ENCODE peak calls at places on chromosome 5, in nine cellular contexts. One of them, this sample, is unnamed.

GRCh38 chr5:14872070-14872989 is 752 bp upstream of the ANKH start:
- DNase-seq in lung: peak
- DNase-seq in HFF-Myc: no peak
- DNase-seq in AG09309: no peak
- DNase-seq in mesendoderm: peak
- DNase-seq in neuronal stem cell: no peak
- DNase-seq in tibial nerve: peak
- DNase-seq in cardiac muscle cell: peak
- DNase-seq in CD4-positive, CD25-positive, alpha-beta regulatory T cell: peak
- DNase-seq in this sample: no peak

GRCh38 chr5:93476211-93476851 is 104.7 kb downstream of the NR2F1-AS1 start:
- DNase-seq in CD4-positive, CD25-positive, alpha-beta regulatory T cell: no peak
- DNase-seq in cardiac muscle cell: no peak
- DNase-seq in AG09309: no peak
- DNase-seq in lung: no peak
- DNase-seq in neuronal stem cell: no peak
- DNase-seq in tibial nerve: no peak
- DNase-seq in mesendoderm: no peak
- DNase-seq in HFF-Myc: no peak
- DNase-seq in this sample: peak

GRCh38 chr5:17123010-17123409 is 94.4 kb upstream of the BASP1 start:
- DNase-seq in tibial nerve: no peak
- DNase-seq in cardiac muscle cell: peak
- DNase-seq in mesendoderm: no peak
- DNase-seq in neuronal stem cell: no peak
- DNase-seq in HFF-Myc: no peak
- DNase-seq in lung: no peak
- DNase-seq in AG09309: no peak
- DNase-seq in CD4-positive, CD25-positive, alpha-beta regulatory T cell: no peak
- DNase-seq in this sample: no peak

GRCh38 chr5:2179861-2180260 is 297.1 kb upstream of the IRX4 start:
- DNase-seq in CD4-positive, CD25-positive, alpha-beta regulatory T cell: no peak
- DNase-seq in neuronal stem cell: no peak
- DNase-seq in tibial nerve: no peak
- DNase-seq in mesendoderm: no peak
- DNase-seq in HFF-Myc: no peak
- DNase-seq in cardiac muscle cell: no peak
- DNase-seq in AG09309: no peak
- DNase-seq in lung: no peak
- DNase-seq in this sample: no peak

GRCh38 chr5:16066320-16066719 is 113.3 kb downstream of the MARCHF11 start:
- DNase-seq in AG09309: no peak
- DNase-seq in cardiac muscle cell: no peak
- DNase-seq in lung: no peak
- DNase-seq in CD4-positive, CD25-positive, alpha-beta regulatory T cell: no peak
- DNase-seq in tibial nerve: no peak
- DNase-seq in neuronal stem cell: no peak
- DNase-seq in mesendoderm: no peak
- DNase-seq in HFF-Myc: no peak
- DNase-seq in this sample: no peak

GRCh38 chr5:136213919-136214493 is 21.0 kb upstream of the SMIM32 start:
- DNase-seq in tibial nerve: no peak
- DNase-seq in lung: no peak
- DNase-seq in mesendoderm: no peak
- DNase-seq in AG09309: no peak
- DNase-seq in neuronal stem cell: no peak
- DNase-seq in cardiac muscle cell: no peak
- DNase-seq in CD4-positive, CD25-positive, alpha-beta regulatory T cell: no peak
- DNase-seq in HFF-Myc: no peak
- DNase-seq in this sample: no peak

GRCh38 chr5:69271376-69271775 is 36.7 kb downstream of the CDK7 start:
- DNase-seq in neuronal stem cell: no peak
- DNase-seq in HFF-Myc: no peak
- DNase-seq in mesendoderm: no peak
- DNase-seq in AG09309: no peak
- DNase-seq in cardiac muscle cell: no peak
- DNase-seq in lung: peak
- DNase-seq in tibial nerve: no peak
- DNase-seq in CD4-positive, CD25-positive, alpha-beta regulatory T cell: no peak
- DNase-seq in this sample: peak

GRCh38 chr5:83927140-83927733 is 206.6 kb upstream of the HAPLN1 start:
- DNase-seq in cardiac muscle cell: peak
- DNase-seq in AG09309: no peak
- DNase-seq in tibial nerve: peak
- DNase-seq in neuronal stem cell: peak
- DNase-seq in mesendoderm: peak
- DNase-seq in lung: peak
- DNase-seq in HFF-Myc: peak
- DNase-seq in CD4-positive, CD25-positive, alpha-beta regulatory T cell: no peak
- DNase-seq in this sample: peak

GRCh38 chr5:128494516-128494915 is 43.5 kb downstream of the FBN2 start:
- DNase-seq in tibial nerve: no peak
- DNase-seq in cardiac muscle cell: no peak
- DNase-seq in neuronal stem cell: no peak
- DNase-seq in CD4-positive, CD25-positive, alpha-beta regulatory T cell: no peak
- DNase-seq in mesendoderm: peak
- DNase-seq in lung: no peak
- DNase-seq in AG09309: no peak
- DNase-seq in HFF-Myc: no peak
- DNase-seq in this sample: no peak

GRCh38 chr5:91145233-91145620 is 237.9 kb downstream of the ARRDC3 start:
- DNase-seq in mesendoderm: no peak
- DNase-seq in neuronal stem cell: no peak
- DNase-seq in AG09309: no peak
- DNase-seq in cardiac muscle cell: no peak
- DNase-seq in CD4-positive, CD25-positive, alpha-beta regulatory T cell: no peak
- DNase-seq in lung: no peak
- DNase-seq in tibial nerve: no peak
- DNase-seq in HFF-Myc: no peak
- DNase-seq in this sample: no peak

DNA sequence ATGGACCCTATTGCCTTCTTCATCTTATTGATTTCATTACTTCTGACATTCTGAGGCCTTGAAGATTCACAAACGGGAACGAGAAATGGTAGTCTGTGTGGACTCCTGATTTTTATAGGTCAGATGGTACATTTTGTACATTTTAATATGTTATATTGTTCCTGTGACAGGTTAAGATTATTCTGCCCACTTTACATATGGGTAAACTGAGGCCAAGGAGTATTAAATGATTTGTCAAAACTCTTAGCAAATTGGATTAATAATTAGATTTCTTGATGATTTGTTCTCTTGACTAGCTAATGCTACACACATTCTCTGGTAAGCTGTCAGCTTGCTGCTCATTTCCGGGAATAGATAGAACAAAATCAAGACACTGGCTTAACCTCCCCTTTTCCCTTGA is 1.9 kb downstream of the FAM53C start:
- DNase-seq in mesendoderm: no peak
- DNase-seq in neuronal stem cell: no peak
- DNase-seq in lung: no peak
- DNase-seq in tibial nerve: no peak
- DNase-seq in CD4-positive, CD25-positive, alpha-beta regulatory T cell: no peak
- DNase-seq in AG09309: no peak
- DNase-seq in HFF-Myc: no peak
- DNase-seq in cardiac muscle cell: no peak
- DNase-seq in this sample: no peak
- H3K4me3 ChIP-seq in mesendoderm: no peak
- H3K4me3 ChIP-seq in neuronal stem cell: no peak
- H3K4me3 ChIP-seq in lung: no peak
- H3K4me3 ChIP-seq in tibial nerve: no peak
- H3K4me3 ChIP-seq in CD4-positive, CD25-positive, alpha-beta regulatory T cell: peak
- H3K4me3 ChIP-seq in AG09309: no peak
- H3K4me3 ChIP-seq in HFF-Myc: peak
- H3K4me3 ChIP-seq in cardiac muscle cell: peak
- H3K4me3 ChIP-seq in this sample: no peak

DNA sequence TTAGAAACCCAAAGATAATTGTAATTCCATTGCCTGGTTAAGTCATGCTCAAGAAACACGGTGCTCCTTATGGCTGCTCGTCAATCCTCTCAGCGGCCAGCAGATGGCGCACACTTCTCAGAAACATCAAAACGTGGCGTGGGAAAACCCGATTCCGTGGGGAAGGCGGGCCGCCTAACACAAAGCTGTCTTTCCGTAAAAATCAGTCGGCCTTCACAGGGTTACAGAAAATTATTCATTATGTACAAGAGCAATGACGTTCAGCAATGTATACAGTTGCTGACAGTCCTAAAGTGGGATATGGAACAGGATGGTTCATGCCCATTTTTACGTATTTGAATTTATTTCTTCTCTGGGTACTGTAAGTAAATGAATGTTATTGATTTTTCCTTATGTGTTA is 83.5 kb downstream of the PDE4D start:
- DNase-seq in mesendoderm: peak
- DNase-seq in lung: peak
- DNase-seq in tibial nerve: peak
- DNase-seq in CD4-positive, CD25-positive, alpha-beta regulatory T cell: peak
- DNase-seq in neuronal stem cell: peak
- DNase-seq in AG09309: no peak
- DNase-seq in cardiac muscle cell: peak
- DNase-seq in HFF-Myc: no peak
- DNase-seq in this sample: peak
- H3K4me3 ChIP-seq in mesendoderm: no peak
- H3K4me3 ChIP-seq in lung: no peak
- H3K4me3 ChIP-seq in tibial nerve: no peak
- H3K4me3 ChIP-seq in CD4-positive, CD25-positive, alpha-beta regulatory T cell: peak
- H3K4me3 ChIP-seq in neuronal stem cell: no peak
- H3K4me3 ChIP-seq in AG09309: no peak
- H3K4me3 ChIP-seq in cardiac muscle cell: no peak
- H3K4me3 ChIP-seq in HFF-Myc: no peak
- H3K4me3 ChIP-seq in this sample: no peak

GRCh38 chr5:150153483-150153882 is 2.2 kb downstream of the PDGFRB start:
- DNase-seq in CD4-positive, CD25-positive, alpha-beta regulatory T cell: no peak
- DNase-seq in AG09309: no peak
- DNase-seq in neuronal stem cell: no peak
- DNase-seq in cardiac muscle cell: no peak
- DNase-seq in tibial nerve: no peak
- DNase-seq in lung: no peak
- DNase-seq in mesendoderm: no peak
- DNase-seq in HFF-Myc: no peak
- DNase-seq in this sample: no peak

GRCh38 chr5:150155258-150156032 is at the start of gene PDGFRB:
- DNase-seq in CD4-positive, CD25-positive, alpha-beta regulatory T cell: peak
- DNase-seq in lung: peak
- DNase-seq in HFF-Myc: no peak
- DNase-seq in AG09309: no peak
- DNase-seq in tibial nerve: peak
- DNase-seq in cardiac muscle cell: peak
- DNase-seq in neuronal stem cell: peak
- DNase-seq in mesendoderm: peak
- DNase-seq in this sample: no peak

GRCh38 chr5:150152636-150153462 is 2.8 kb downstream of the PDGFRB start:
- DNase-seq in lung: no peak
- DNase-seq in HFF-Myc: no peak
- DNase-seq in cardiac muscle cell: no peak
- DNase-seq in neuronal stem cell: no peak
- DNase-seq in tibial nerve: no peak
- DNase-seq in mesendoderm: no peak
- DNase-seq in CD4-positive, CD25-positive, alpha-beta regulatory T cell: no peak
- DNase-seq in AG09309: no peak
- DNase-seq in this sample: no peak

GRCh38 chr5:150154618-150155134 is 969 bp downstream of the PDGFRB start:
- DNase-seq in AG09309: no peak
- DNase-seq in CD4-positive, CD25-positive, alpha-beta regulatory T cell: no peak
- DNase-seq in tibial nerve: no peak
- DNase-seq in neuronal stem cell: no peak
- DNase-seq in mesendoderm: peak
- DNase-seq in cardiac muscle cell: no peak
- DNase-seq in lung: no peak
- DNase-seq in HFF-Myc: no peak
- DNase-seq in this sample: no peak

DNA sequence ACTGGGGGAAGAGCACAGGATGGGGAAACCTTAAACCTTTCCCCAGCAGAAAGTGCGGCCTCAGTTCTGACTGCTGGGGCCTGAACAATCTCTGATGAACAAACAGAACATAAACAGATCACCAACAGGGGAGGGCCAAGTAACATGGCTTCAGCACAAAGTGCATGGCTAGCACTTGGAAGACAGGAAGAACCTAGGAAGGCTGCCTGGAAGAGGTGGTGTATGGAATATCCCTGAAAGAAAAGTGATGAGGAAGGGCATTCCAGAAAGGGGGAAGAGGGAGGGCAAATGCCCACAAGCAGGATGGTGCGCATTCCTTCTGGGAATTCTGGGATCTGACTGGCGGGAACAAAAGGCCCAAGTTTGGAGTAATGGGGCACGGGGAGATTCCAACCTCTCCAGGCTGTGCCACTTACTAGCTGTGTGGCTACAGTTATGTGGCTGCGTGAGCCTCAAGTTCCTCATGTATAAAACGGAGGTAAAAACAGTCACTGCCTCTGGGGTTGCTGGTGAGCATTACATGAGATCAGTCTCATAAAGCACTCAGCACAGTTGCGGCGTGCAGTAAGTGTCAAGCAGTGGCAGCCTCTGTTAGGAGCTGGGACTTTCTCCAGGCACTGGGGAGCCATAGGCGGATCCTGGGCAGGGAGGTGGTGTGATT is 1.6 kb downstream of the PDGFRB start:
- DNase-seq in mesendoderm: peak
- DNase-seq in cardiac muscle cell: no peak
- DNase-seq in AG09309: no peak
- DNase-seq in HFF-Myc: no peak
- DNase-seq in lung: no peak
- DNase-seq in CD4-positive, CD25-positive, alpha-beta regulatory T cell: no peak
- DNase-seq in tibial nerve: no peak
- DNase-seq in neuronal stem cell: no peak
- DNase-seq in this sample: no peak
- H3K4me3 ChIP-seq in mesendoderm: no peak
- H3K4me3 ChIP-seq in cardiac muscle cell: no peak
- H3K4me3 ChIP-seq in AG09309: peak
- H3K4me3 ChIP-seq in HFF-Myc: peak
- H3K4me3 ChIP-seq in lung: peak
- H3K4me3 ChIP-seq in CD4-positive, CD25-positive, alpha-beta regulatory T cell: no peak
- H3K4me3 ChIP-seq in tibial nerve: peak
- H3K4me3 ChIP-seq in neuronal stem cell: no peak
- H3K4me3 ChIP-seq in this sample: no peak

DNA sequence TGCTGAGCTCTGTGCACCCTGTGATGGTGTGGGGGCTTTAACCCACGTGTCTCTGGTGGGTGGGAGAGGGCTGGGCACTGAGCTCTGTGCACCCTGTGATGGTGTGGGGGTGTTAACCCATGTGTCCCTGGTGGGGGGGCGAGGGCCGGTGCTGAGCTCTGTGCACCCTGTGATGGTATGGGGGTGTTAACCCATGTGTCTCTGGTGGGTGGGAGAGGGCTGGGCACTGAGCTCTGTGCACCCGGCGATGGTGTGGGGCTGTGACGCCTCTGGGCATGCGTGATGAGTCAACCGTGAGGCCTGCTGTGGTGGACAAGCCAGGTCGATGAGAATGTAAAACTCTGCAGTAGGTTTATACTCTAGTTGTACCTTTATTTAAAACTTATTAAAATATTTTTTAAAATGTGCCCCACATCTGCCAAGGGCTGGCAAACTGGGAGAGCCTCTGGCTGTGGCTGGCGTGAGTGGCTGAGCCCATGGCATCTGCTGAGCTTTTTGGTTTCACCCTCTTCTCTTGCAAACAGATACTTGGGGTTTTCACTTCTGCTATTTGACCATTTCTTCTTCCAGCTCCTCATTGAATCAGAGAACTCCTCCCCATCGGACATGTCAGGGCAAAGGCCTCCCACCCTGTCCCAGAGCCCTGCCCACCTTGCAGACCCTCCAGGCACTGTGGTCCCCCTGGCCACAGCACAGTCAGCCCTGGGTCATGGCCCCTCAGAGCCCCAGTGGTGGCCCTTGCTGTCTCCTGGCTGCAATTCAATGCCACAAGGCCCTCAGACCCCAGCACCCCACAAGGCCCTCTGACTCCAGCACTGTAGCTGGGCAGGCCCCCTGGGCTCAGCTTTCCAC is 18.5 kb upstream of the EXOC3 start:
- DNase-seq in HFF-Myc: no peak
- DNase-seq in mesendoderm: no peak
- DNase-seq in neuronal stem cell: no peak
- DNase-seq in cardiac muscle cell: no peak
- DNase-seq in CD4-positive, CD25-positive, alpha-beta regulatory T cell: no peak
- DNase-seq in lung: no peak
- DNase-seq in AG09309: no peak
- DNase-seq in tibial nerve: no peak
- DNase-seq in this sample: no peak
- H3K4me3 ChIP-seq in HFF-Myc: no peak
- H3K4me3 ChIP-seq in mesendoderm: no peak
- H3K4me3 ChIP-seq in neuronal stem cell: no peak
- H3K4me3 ChIP-seq in cardiac muscle cell: no peak
- H3K4me3 ChIP-seq in CD4-positive, CD25-positive, alpha-beta regulatory T cell: no peak
- H3K4me3 ChIP-seq in lung: no peak
- H3K4me3 ChIP-seq in AG09309: no peak
- H3K4me3 ChIP-seq in tibial nerve: no peak
- H3K4me3 ChIP-seq in this sample: no peak

This sample was measured in bronchial epithelial cell.